ENCODE peak calls at places on chromosomes 3 and 15, in six cellular contexts. One of them, this sample, is unnamed.

GRCh38 chr3:89628856-89629255 is 521.4 kb downstream of the EPHA3 start:
- DNase-seq in adrenal gland: no peak
- DNase-seq in H9: no peak
- DNase-seq in sigmoid colon: no peak
- DNase-seq in epithelial cell of esophagus: no peak
- DNase-seq in foreskin fibroblast: no peak
- DNase-seq in this sample: no peak

GRCh38 chr3:37968232-37968631 is 22.4 kb upstream of the VILL start:
- DNase-seq in adrenal gland: no peak
- DNase-seq in H9: no peak
- DNase-seq in sigmoid colon: no peak
- DNase-seq in epithelial cell of esophagus: no peak
- DNase-seq in foreskin fibroblast: no peak
- DNase-seq in this sample: no peak

GRCh38 chr3:66270314-66270713 is 49.5 kb downstream of the SLC25A26 start:
- DNase-seq in adrenal gland: no peak
- DNase-seq in H9: no peak
- DNase-seq in sigmoid colon: no peak
- DNase-seq in epithelial cell of esophagus: no peak
- DNase-seq in foreskin fibroblast: no peak
- DNase-seq in this sample: no peak

GRCh38 chr15:39018966-39019365 is 454.4 kb upstream of the RASGRP1 start:
- DNase-seq in adrenal gland: no peak
- DNase-seq in H9: no peak
- DNase-seq in sigmoid colon: no peak
- DNase-seq in epithelial cell of esophagus: no peak
- DNase-seq in foreskin fibroblast: no peak
- DNase-seq in this sample: no peak

GRCh38 chr15:57692709-57693108 is 13.8 kb upstream of the POLR2M start:
- DNase-seq in adrenal gland: no peak
- DNase-seq in H9: no peak
- DNase-seq in sigmoid colon: no peak
- DNase-seq in epithelial cell of esophagus: no peak
- DNase-seq in foreskin fibroblast: no peak
- DNase-seq in this sample: no peak

GRCh38 chr15:88627463-88627862 is 6.3 kb downstream of the AEN start:
- DNase-seq in adrenal gland: no peak
- DNase-seq in H9: no peak
- DNase-seq in sigmoid colon: peak; percentile 9
- DNase-seq in epithelial cell of esophagus: peak; percentile 51
- DNase-seq in foreskin fibroblast: no peak
- DNase-seq in this sample: peak; percentile 74

GRCh38 chr3:153161714-153162512 is at the start of gene RAP2B:
- DNase-seq in adrenal gland: peak; percentile 97
- DNase-seq in H9: peak; percentile 97
- DNase-seq in sigmoid colon: peak; percentile 98
- DNase-seq in epithelial cell of esophagus: peak; percentile 99
- DNase-seq in foreskin fibroblast: peak; percentile 95
- DNase-seq in this sample: peak; percentile 97

GRCh38 chr3:71063768-71064287 is 519.7 kb downstream of the FOXP1 start:
- DNase-seq in adrenal gland: peak; percentile 17
- DNase-seq in H9: no peak
- DNase-seq in sigmoid colon: no peak
- DNase-seq in epithelial cell of esophagus: peak; percentile 64
- DNase-seq in foreskin fibroblast: no peak
- DNase-seq in this sample: no peak

GRCh38 chr3:38021196-38021595 is 8.2 kb downstream of the PLCD1 start:
- DNase-seq in adrenal gland: no peak
- DNase-seq in H9: peak; percentile 15
- DNase-seq in sigmoid colon: no peak
- DNase-seq in epithelial cell of esophagus: no peak
- DNase-seq in foreskin fibroblast: no peak
- DNase-seq in this sample: no peak

GRCh38 chr15:45914425-45914824 is 279.6 kb downstream of the SQOR start:
- DNase-seq in adrenal gland: no peak
- DNase-seq in H9: no peak
- DNase-seq in sigmoid colon: no peak
- DNase-seq in epithelial cell of esophagus: peak; percentile 18
- DNase-seq in foreskin fibroblast: no peak
- DNase-seq in this sample: no peak

DNA sequence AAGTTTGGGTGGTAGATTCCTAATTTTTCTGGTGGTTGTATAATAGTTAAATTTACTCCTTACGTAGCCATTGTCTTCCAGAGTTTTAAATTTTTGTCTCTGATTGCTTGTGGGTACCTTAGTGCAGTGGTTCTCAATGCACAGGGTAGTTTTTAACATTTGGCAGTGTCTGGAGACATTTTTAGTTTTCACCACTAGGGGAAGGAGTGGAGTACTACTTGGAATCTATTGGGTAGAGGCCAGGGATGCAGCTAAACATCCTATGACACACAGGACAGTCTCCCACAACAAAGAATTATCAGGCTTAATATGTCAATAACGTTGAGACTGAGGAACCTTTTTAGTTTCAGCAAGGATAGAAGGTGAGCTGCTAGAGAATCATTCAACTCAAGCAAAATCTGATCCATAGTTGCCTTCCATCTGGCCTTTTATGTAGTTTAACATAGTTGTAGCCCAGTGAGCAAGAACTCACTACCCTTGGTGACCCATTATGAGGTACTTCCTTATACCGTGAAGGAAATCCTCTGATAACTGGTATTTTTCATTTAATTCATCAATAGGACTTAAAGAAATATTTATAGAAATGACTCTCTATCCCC is 8.6 kb upstream of the STX19 start:
- DNase-seq in adrenal gland: peak; percentile 16
- DNase-seq in H9: no peak
- DNase-seq in sigmoid colon: no peak
- DNase-seq in epithelial cell of esophagus: peak; percentile 70
- DNase-seq in foreskin fibroblast: peak; percentile 30
- DNase-seq in this sample: peak; percentile 26
- TF ChIP-seq CTCF in adrenal gland: peak; percentile 54
- TF ChIP-seq CTCF in H9: peak; percentile 71
- TF ChIP-seq CTCF in sigmoid colon: no peak
- TF ChIP-seq CTCF in epithelial cell of esophagus: peak; percentile 77
- TF ChIP-seq CTCF in foreskin fibroblast: peak; percentile 58
- TF ChIP-seq CTCF in this sample: peak; percentile 55

GRCh38 chr3:188526057-188526456 is 372.1 kb downstream of the LPP start:
- DNase-seq in adrenal gland: peak; percentile 27
- DNase-seq in H9: no peak
- DNase-seq in sigmoid colon: peak; percentile 75
- DNase-seq in epithelial cell of esophagus: peak; percentile 26
- DNase-seq in foreskin fibroblast: no peak
- DNase-seq in this sample: no peak
- TF ChIP-seq CTCF in adrenal gland: no peak
- TF ChIP-seq CTCF in H9: no peak
- TF ChIP-seq CTCF in sigmoid colon: no peak
- TF ChIP-seq CTCF in epithelial cell of esophagus: no peak
- TF ChIP-seq CTCF in foreskin fibroblast: no peak
- TF ChIP-seq CTCF in this sample: no peak

DNA sequence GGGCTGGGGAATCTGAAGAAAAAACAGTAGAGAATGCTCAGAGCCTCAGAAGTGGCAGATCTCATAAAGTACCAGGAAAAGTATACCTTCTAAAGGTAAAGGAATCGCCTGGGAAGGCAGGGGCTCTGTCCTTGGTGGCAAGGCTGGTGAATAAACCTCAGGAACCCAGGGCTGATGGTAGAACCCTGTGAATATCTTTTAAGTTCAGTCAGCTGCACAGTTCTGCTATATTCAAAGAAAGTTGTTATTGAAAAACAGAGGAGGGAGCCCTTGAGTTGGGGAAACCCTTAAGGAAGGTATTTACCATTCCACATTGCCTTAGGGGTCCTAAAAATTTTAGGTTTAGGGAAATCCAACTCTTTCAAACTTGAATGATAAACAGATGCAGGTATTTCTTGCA is 31.2 kb downstream of the ZPLD1 start:
- DNase-seq in adrenal gland: no peak
- DNase-seq in H9: no peak
- DNase-seq in sigmoid colon: no peak
- DNase-seq in epithelial cell of esophagus: peak; percentile 31
- DNase-seq in foreskin fibroblast: no peak
- DNase-seq in this sample: no peak
- TF ChIP-seq CTCF in adrenal gland: no peak
- TF ChIP-seq CTCF in H9: no peak
- TF ChIP-seq CTCF in sigmoid colon: no peak
- TF ChIP-seq CTCF in epithelial cell of esophagus: peak; percentile 50
- TF ChIP-seq CTCF in foreskin fibroblast: no peak
- TF ChIP-seq CTCF in this sample: no peak

GRCh38 chr3:134974621-134975020 is 179.6 kb downstream of the EPHB1 start:
- DNase-seq in adrenal gland: no peak
- DNase-seq in H9: no peak
- DNase-seq in sigmoid colon: no peak
- DNase-seq in epithelial cell of esophagus: no peak
- DNase-seq in foreskin fibroblast: no peak
- DNase-seq in this sample: no peak

GRCh38 chr3:134971359-134971758 is 176.3 kb downstream of the EPHB1 start:
- DNase-seq in adrenal gland: no peak
- DNase-seq in H9: no peak
- DNase-seq in sigmoid colon: no peak
- DNase-seq in epithelial cell of esophagus: no peak
- DNase-seq in foreskin fibroblast: no peak
- DNase-seq in this sample: no peak

GRCh38 chr3:134978658-134979057 is 183.6 kb downstream of the EPHB1 start:
- DNase-seq in adrenal gland: no peak
- DNase-seq in H9: no peak
- DNase-seq in sigmoid colon: no peak
- DNase-seq in epithelial cell of esophagus: no peak
- DNase-seq in foreskin fibroblast: no peak
- DNase-seq in this sample: peak; percentile 5

GRCh38 chr3:134972836-134973455 is 177.9 kb downstream of the EPHB1 start:
- DNase-seq in adrenal gland: no peak
- DNase-seq in H9: no peak
- DNase-seq in sigmoid colon: no peak
- DNase-seq in epithelial cell of esophagus: no peak
- DNase-seq in foreskin fibroblast: no peak
- DNase-seq in this sample: no peak

DNA sequence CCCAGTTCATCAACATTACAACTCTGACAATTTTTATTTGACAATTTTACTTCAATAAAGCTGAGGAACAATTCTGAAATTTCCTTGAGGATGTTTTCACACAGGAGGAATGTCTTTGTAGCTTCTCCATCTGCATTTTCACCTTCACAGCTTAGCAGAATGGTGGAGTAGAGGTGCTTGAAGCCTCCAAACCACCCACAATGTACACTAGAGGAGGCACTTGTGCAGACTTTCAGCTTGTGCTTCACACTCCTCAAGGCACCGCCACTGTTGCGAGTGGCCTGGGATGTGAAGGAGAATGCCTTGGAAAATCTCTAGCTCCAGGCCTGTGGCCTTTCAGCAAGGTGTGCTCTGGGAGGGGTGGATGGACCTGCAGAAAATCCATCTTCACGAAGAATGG is 181.9 kb downstream of the EPHB1 start:
- DNase-seq in adrenal gland: no peak
- DNase-seq in H9: no peak
- DNase-seq in sigmoid colon: no peak
- DNase-seq in epithelial cell of esophagus: no peak
- DNase-seq in foreskin fibroblast: no peak
- DNase-seq in this sample: no peak
- TF ChIP-seq CTCF in adrenal gland: no peak
- TF ChIP-seq CTCF in H9: peak; percentile 31
- TF ChIP-seq CTCF in sigmoid colon: no peak
- TF ChIP-seq CTCF in epithelial cell of esophagus: no peak
- TF ChIP-seq CTCF in foreskin fibroblast: no peak
- TF ChIP-seq CTCF in this sample: no peak

DNA sequence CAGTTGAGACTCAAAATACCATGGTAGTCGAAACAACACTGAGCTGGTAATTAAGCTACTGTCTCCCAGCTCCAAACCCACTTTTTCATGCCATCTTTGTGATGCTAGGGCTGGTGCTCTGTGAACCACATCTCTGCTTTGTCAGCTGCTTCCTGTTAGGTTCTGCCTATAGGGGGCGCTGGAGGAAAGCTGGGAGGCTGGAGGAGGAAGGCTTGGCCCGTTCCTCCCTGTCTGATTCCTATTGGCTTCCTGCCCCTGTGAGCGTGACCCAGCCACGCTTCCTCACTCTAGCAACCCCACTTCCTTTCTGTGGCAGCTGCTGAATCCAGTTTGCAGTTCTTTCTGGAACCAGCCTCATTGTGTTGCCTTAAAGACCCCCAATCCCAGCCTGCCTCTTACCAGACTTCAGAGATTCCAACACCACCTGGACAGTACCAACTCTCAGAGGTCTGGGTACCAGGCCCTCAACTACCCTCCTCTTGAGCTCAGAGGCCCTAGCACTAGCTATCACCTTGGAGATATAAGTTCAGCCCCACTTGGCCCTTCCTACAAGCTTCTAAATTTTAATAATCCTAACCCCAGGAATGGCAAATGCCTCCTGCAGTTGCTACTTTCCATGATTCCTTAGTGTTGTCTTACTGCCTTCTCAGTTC is 120.9 kb downstream of the ERC2 start:
- DNase-seq in adrenal gland: peak; percentile 9
- DNase-seq in H9: peak; percentile 90
- DNase-seq in sigmoid colon: no peak
- DNase-seq in epithelial cell of esophagus: no peak
- DNase-seq in foreskin fibroblast: no peak
- DNase-seq in this sample: peak; percentile 50
- TF ChIP-seq CTCF in adrenal gland: peak; percentile 19
- TF ChIP-seq CTCF in H9: peak; percentile 96
- TF ChIP-seq CTCF in sigmoid colon: no peak
- TF ChIP-seq CTCF in epithelial cell of esophagus: peak; percentile 36
- TF ChIP-seq CTCF in foreskin fibroblast: peak; percentile 5
- TF ChIP-seq CTCF in this sample: peak; percentile 49

GRCh38 chr3:36688815-36689214 is 75.5 kb downstream of the DCLK3 start:
- DNase-seq in adrenal gland: no peak
- DNase-seq in H9: no peak
- DNase-seq in sigmoid colon: no peak
- DNase-seq in epithelial cell of esophagus: no peak
- DNase-seq in foreskin fibroblast: no peak
- DNase-seq in this sample: no peak

GRCh38 chr3:36693670-36694069 is 70.7 kb downstream of the DCLK3 start:
- DNase-seq in adrenal gland: no peak
- DNase-seq in H9: no peak
- DNase-seq in sigmoid colon: no peak
- DNase-seq in epithelial cell of esophagus: no peak
- DNase-seq in foreskin fibroblast: no peak
- DNase-seq in this sample: peak; percentile 71

GRCh38 chr3:36695113-36695768 is 69.1 kb downstream of the DCLK3 start:
- DNase-seq in adrenal gland: no peak
- DNase-seq in H9: no peak
- DNase-seq in sigmoid colon: no peak
- DNase-seq in epithelial cell of esophagus: no peak
- DNase-seq in foreskin fibroblast: no peak
- DNase-seq in this sample: no peak

GRCh38 chr3:36689560-36689959 is 74.8 kb downstream of the DCLK3 start:
- DNase-seq in adrenal gland: no peak
- DNase-seq in H9: no peak
- DNase-seq in sigmoid colon: no peak
- DNase-seq in epithelial cell of esophagus: no peak
- DNase-seq in foreskin fibroblast: no peak
- DNase-seq in this sample: no peak
- TF ChIP-seq CTCF in adrenal gland: no peak
- TF ChIP-seq CTCF in H9: peak; percentile 23
- TF ChIP-seq CTCF in sigmoid colon: no peak
- TF ChIP-seq CTCF in epithelial cell of esophagus: no peak
- TF ChIP-seq CTCF in foreskin fibroblast: no peak
- TF ChIP-seq CTCF in this sample: no peak

GRCh38 chr15:52568569-52569243 is at the start of gene ARPP19:
- DNase-seq in adrenal gland: peak; percentile 92
- DNase-seq in H9: peak; percentile 97
- DNase-seq in sigmoid colon: peak; percentile 97
- DNase-seq in epithelial cell of esophagus: peak; percentile 95
- DNase-seq in foreskin fibroblast: peak; percentile 81
- DNase-seq in this sample: peak; percentile 95
- TF ChIP-seq CTCF in adrenal gland: peak; percentile 26
- TF ChIP-seq CTCF in H9: peak; percentile 19
- TF ChIP-seq CTCF in sigmoid colon: no peak
- TF ChIP-seq CTCF in epithelial cell of esophagus: peak; percentile 2
- TF ChIP-seq CTCF in foreskin fibroblast: peak; percentile 3
- TF ChIP-seq CTCF in this sample: peak; percentile 3

This sample was measured in GM12865.